ENCODE peak calls at places on chromosomes 1 and 21, in five cellular contexts. T is pancreas; R is thoracic aorta; I is fibroblast of lung; B is CD4-positive, CD25-positive, alpha-beta regulatory T cell. S is an unnamed sample. For H3K4me1 and H3K27me3, the result is how much of the 10 kb centered on the place peaks cover.

GRCh38 chr1:56190975-56191768 is 388.2 kb downstream of the PLPP3 start:
- DNase-seq in B (no peak), T (no peak), I (peak), R (no peak), S (no peak)

GRCh38 chr1:151482017-151482416 is 22.7 kb upstream of the POGZ start:
- DNase-seq in I (no peak), T (no peak), B (no peak), R (no peak), S (no peak)

GRCh38 chr1:9905010-9905409 is 5.1 kb downstream of the CTNNBIP1 start:
- DNase-seq in I (no peak), B (no peak), T (no peak), R (no peak), S (no peak)

GRCh38 chr1:2236695-2237677 is 8.9 kb downstream of the SKI start:
- DNase-seq in B (peak), T (no peak), R (no peak), I (no peak), S (peak)

GRCh38 chr1:62271932-62272728 is 47.1 kb downstream of the KANK4 start:
- DNase-seq in T (no peak), R (no peak), I (no peak), B (peak), S (peak)

GRCh38 chr1:184513421-184513820 is 126.6 kb downstream of the C1orf21 start:
- DNase-seq in R (no peak), B (no peak), T (no peak), I (no peak), S (no peak)

GRCh38 chr21:15732290-15732995 is 2.7 kb downstream of the USP25 start:
- DNase-seq in T (no peak), B (peak), R (no peak), I (peak), S (no peak)

GRCh38 chr1:32250893-32251716 is at the start of gene LCK:
- DNase-seq in I (no peak), T (no peak), R (no peak), B (peak), S (peak)

GRCh38 chr21:19402870-19403269 is 999.3 kb upstream of the TMPRSS15 start:
- DNase-seq in B (no peak), T (no peak), I (no peak), R (no peak), S (no peak)

GRCh38 chr1:42748021-42748420 is 8.0 kb upstream of the CLDN19 start:
- DNase-seq in I (no peak), R (no peak), T (no peak), B (no peak), S (no peak)

GRCh38 chr1:64215576-64215975 is 12.2 kb downstream of the UBE2U start:
- DNase-seq in I (no peak), T (no peak), R (no peak), B (no peak), S (no peak)

GRCh38 chr1:14037101-14037807 is 337.3 kb downstream of the PRDM2 start:
- DNase-seq in I (no peak), R (no peak), T (no peak), B (no peak), S (no peak)

GRCh38 chr1:157099633-157100009 is at the start of gene ETV3L:
- DNase-seq in I (no peak), R (no peak), B (no peak), T (no peak), S (no peak)

GRCh38 chr1:42290130-42290529 is 44.9 kb downstream of the FOXJ3 start:
- DNase-seq in B (no peak), R (no peak), I (no peak), T (no peak), S (no peak)

GRCh38 chr1:85460555-85461088 is 4.3 kb downstream of the DDAH1 start:
- DNase-seq in I (no peak), R (no peak), B (no peak), T (peak), S (no peak)

GRCh38 chr1:187513190-187513589 is 684.4 kb downstream of the PLA2G4A start:
- DNase-seq in I (no peak), B (no peak), R (no peak), T (no peak), S (no peak)

GRCh38 chr1:207519505-207520399 is 23.8 kb downstream of the CR1 start:
- DNase-seq in R (no peak), T (no peak), I (no peak), B (no peak), S (no peak)

GRCh38 chr1:160398823-160399222 is 1.5 kb upstream of the VANGL2 start:
- DNase-seq in B (no peak), R (no peak), T (no peak), I (no peak), S (no peak)

GRCh38 chr1:47758341-47759237 is 238.6 kb downstream of the TRABD2B start:
- DNase-seq in I (peak), B (no peak), R (peak), T (no peak), S (no peak)

GRCh38 chr1:150151291-150152181 is 1.8 kb downstream of the PLEKHO1 start:
- DNase-seq in I (no peak), B (peak), T (no peak), R (no peak), S (peak)

GRCh38 chr1:222732216-222733159 is 4.5 kb upstream of the FAM177B start:
- DNase-seq in T (no peak), B (peak), I (no peak), R (no peak), S (no peak)

GRCh38 chr1:155124503-155125463 is 2.9 kb upstream of the EFNA1 start:
- DNase-seq in R (no peak), I (no peak), B (no peak), T (no peak), S (no peak)

GRCh38 chr1:14876747-14877146 is 276.8 kb upstream of the TMEM51 start:
- DNase-seq in T (no peak), R (no peak), B (no peak), I (no peak), S (no peak)

GRCh38 chr1:227779651-227780050 is 35.8 kb upstream of the PRSS38 start:
- DNase-seq in B (no peak), T (no peak), R (no peak), I (no peak), S (no peak)

GRCh38 chr1:21175670-21176581 is 771 bp downstream of the EIF4G3 start:
- DNase-seq in T (peak), I (no peak), R (no peak), B (peak), S (peak)

GRCh38 chr1:212990276-212990675 is 25.4 kb downstream of the ANGEL2 start:
- DNase-seq in B (no peak), T (no peak), I (no peak), R (no peak), S (no peak)

GRCh38 chr1:93827128-93827527 is 51.9 kb downstream of the DNTTIP2 start:
- DNase-seq in I (no peak), T (no peak), B (no peak), R (no peak), S (no peak)

GRCh38 chr1:55209247-55209646 is 5.9 kb downstream of the USP24 start:
- DNase-seq in T (no peak), R (no peak), I (no peak), B (peak), S (no peak)

GRCh38 chr1:185632659-185633428 is 101.3 kb upstream of the HMCN1 start:
- DNase-seq in B (no peak), R (no peak), I (peak), T (no peak), S (no peak)

GRCh38 chr1:153777648-153778047 is 2.4 kb downstream of the SLC27A3 start:
- DNase-seq in B (no peak), I (no peak), R (peak), T (peak), S (no peak)

GRCh38 chr1:1091344-1092148 is 17.4 kb upstream of the RNF223 start:
- DNase-seq in B (no peak), T (no peak), I (no peak), R (no peak), S (peak)

GRCh38 chr1:191519519-191519918 is 638.7 kb upstream of the RGS18 start:
- DNase-seq in T (no peak), B (no peak), I (no peak), R (no peak), S (no peak)

GRCh38 chr1:32761253-32761877 is 55.8 kb downstream of the YARS1 start:
- DNase-seq in B (no peak), R (no peak), I (peak), T (peak), S (no peak)

GRCh38 chr1:34292472-34292871 is 115.8 kb downstream of the C1orf94 start:
- DNase-seq in I (no peak), T (no peak), R (no peak), B (no peak), S (no peak)

GRCh38 chr1:115665319-115665718 is 23.5 kb downstream of the VANGL1 start:
- DNase-seq in R (no peak), B (no peak), T (peak), I (no peak), S (no peak)

GRCh38 chr1:170685166-170685565 is 21.2 kb downstream of the PRRX1 start:
- DNase-seq in B (no peak), I (peak), R (no peak), T (no peak), S (no peak)

GRCh38 chr21:41321908-41322495 is 5.4 kb downstream of the FAM3B start:
- DNase-seq in I (no peak), B (no peak), T (peak), R (no peak), S (no peak)

GRCh38 chr21:41319273-41319672 is 2.7 kb downstream of the FAM3B start:
- DNase-seq in B (no peak), T (no peak), I (no peak), R (no peak), S (no peak)

GRCh38 chr21:41321211-41321907 is 4.8 kb downstream of the FAM3B start:
- DNase-seq in B (no peak), R (no peak), I (no peak), T (no peak), S (peak)

GRCh38 chr21:41325138-41325537 is 8.5 kb downstream of the FAM3B start:
- DNase-seq in R (no peak), B (no peak), T (no peak), I (no peak), S (no peak)

DNA sequence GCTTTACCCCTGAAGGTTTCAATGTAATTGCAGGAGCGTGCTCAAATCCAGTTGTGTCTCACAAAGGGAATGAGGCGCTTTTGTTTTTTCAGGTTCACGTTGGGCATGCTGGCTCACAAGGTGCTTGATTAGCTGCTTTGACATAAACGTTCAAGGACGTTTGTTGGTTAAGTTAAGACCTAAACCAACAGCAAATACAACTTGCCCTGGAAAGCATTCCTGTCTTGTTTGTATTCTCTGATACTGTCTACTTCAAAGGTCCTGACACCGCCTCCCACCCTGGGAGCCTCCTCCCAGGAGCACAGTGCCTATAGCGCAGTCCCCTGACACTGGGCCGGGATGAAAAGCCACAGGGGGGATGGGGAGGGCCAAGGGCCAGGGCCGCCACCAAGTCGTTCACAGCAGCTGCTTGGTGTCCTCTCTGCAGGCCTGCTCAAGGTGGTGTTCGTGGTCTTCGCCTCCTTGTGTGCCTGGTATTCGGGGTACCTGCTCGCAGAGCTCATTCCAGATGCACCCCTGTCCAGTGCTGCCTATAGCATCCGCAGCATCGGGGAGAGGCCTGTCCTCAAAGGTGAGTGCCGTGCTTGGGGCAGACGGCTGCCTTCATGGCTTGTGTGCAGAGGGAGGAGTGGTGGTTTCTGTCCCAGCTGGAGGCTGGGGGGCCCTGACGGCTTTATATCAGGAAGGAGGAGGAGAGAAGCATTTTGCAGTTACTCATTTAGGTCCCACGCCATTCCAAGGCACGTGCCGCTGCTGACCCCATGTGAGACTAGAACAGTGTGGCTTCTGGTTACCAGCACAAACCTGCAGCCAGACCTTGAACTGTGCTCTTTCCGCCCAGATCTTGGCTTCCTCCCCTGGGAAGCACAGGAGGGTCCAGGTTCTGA is 6.1 kb downstream of the FAM3B start:
- DNase-seq in I (no peak), T (peak), B (no peak), R (no peak), S (no peak)
- H3K4me1 ChIP-seq in I (under half), T (half or more), B (under half), R (under half), S (under half)

DNA sequence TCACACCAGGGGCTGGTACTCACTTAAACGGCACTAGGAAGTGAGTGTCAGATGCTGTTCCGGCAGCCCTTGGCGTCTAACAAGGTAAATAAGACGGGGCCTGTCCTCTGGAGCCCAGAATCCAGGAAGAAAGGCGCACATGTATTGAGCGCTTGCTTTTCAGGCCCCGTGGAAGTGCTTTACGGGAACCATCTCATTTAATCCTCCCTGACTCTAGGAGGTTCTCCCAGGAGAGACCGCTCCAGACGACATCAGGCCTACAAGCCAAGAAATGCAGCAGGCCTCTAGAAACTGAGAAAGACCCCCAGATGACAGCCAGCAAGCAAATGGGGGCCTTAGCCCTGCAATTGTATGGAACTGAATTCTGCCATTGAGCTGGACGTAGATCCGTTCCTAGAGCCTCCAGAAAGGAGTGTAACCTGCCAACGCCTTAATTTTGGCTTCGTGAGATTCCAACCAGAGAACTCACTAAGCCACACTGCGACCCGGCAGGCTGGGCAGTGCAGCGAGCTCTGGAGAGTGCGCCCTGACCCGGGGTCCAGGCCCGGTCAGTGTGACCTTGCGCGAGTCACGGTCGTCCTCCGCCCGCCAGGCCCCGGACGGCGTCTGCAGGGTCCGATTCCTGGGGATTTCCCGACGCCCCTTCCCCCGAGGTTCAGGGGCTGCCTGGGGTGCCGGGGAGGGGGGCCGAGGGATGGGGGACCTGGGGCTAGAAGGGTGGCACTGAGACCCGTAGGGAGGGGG is 532 bp upstream of the MANEAL start:
- DNase-seq in R (no peak), I (no peak), B (no peak), T (no peak), S (no peak)
- H3K27me3 ChIP-seq in R (under half), I (under half), B (under half), T (under half), S (under half)

GRCh38 chr1:100353988-100354387 is 1.7 kb downstream of the CDC14A start:
- DNase-seq in I (no peak), R (no peak), B (peak), T (no peak), S (no peak)
- H3K27ac ChIP-seq in I (no peak), R (no peak), B (peak), T (no peak), S (peak)

DNA sequence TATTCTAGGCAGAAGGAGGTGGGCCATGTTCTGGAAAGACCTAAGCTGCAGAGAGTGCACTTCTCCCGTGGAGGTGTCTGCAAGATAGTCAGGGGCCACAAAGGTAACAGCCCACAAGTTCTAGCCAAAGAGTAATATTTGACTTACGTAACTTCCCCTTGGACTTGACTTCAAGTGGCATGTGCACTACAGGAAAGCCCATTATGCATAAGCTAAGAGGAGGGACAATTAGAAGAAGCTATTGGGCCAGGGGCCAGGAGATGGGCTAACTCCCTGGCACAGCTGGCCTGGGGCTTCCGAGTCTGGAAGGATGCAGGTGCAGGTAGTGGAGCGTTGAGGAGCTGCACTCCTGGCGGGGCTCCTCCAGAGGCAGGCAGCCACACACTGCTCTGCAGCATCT is 58.3 kb downstream of the ERG start:
- DNase-seq in I (no peak), T (no peak), B (no peak), R (no peak), S (no peak)
- H3K4me1 ChIP-seq in I (under half), T (under half), B (under half), R (half or more), S (under half)

DNA sequence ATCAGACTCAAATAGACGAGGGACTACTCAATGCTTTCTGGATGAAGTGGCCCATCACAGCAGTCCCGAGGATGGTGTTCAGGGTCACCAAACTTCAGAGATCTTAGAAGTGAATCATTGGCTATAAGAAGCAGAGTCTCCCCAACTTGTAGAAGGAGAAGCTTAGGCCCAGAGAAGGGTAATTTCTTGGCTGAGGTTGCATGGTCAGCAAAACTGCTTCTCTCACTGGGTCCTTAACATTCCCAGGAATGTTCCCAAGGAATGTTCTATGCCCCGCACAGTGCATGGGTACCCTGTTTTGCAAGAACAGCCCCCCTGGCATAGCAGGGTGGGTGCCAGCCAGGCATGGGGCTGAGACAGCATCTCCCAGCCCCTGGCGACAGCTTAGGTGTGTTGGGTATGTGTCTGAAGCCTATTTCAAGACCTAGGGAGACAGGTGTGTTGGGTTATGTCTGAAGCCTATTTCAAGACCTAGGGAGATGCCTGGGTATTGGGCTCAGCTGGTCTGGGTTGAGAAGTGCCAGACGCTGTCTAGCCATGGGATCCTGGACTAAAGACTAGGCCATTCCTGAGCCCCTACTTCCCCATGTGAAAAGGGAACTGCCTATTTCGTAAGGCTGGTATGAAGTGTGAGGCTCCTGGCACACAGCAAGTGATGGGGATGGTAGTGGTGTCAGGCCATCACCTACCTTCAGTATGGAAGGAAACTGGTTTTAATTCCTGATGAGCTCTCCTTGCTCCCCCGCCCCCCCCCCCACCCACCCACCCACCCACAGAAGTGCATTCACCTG is 26.1 kb downstream of the PADI6 start:
- DNase-seq in I (no peak), B (no peak), R (no peak), T (no peak), S (no peak)
- H3K27me3 ChIP-seq in I (under half), B (under half), R (under half), T (under half), S (under half)

DNA sequence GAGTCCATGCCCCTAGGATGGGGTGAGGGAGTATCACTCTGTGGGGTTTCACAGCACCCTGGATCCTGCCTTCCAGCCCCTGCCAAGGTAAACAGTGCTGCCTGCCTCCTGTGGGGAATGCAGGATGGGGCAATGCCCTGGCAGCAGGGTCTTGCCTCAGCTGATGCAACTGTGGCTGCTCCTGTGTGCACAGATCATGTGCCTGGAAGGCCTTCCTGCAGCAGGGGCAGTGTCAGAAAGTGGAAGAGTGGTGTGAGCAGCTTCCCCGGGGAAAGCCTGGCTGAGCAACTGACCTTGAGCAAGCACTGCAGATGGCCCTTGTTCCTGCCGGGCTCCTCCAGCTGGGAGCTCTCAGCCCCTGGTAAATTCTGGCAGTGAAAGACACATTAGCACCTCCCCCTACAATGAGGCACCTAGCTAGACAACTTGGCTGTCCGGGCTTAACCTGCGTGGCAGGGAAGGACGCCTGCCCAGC is 9.9 kb downstream of the TOR3A start:
- DNase-seq in T (peak), B (no peak), R (no peak), I (peak), S (no peak)
- H3K27ac ChIP-seq in T (peak), B (no peak), R (peak), I (peak), S (no peak)

DNA sequence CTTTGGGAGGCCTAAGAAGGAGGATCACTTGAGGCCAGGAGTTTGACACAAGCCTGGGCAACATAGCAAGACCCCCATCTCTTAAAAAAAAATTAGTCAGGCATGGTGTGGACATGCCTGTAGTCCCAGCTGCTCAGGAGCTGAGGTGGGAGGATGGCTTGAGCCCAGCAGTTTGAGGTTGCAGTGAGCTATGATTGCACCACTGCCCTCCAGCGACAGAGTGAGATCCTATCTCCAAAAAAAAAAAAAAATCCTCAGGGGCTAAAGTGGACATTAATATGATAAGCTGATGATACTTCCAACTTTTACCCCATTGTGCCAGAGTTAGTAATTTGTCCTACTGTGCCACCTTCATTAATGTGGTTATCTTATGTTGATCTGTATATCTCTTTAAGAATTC is 327.8 kb upstream of the FMN2 start:
- DNase-seq in I (no peak), B (no peak), T (no peak), R (no peak), S (no peak)
- H3K4me1 ChIP-seq in I (under half), B (under half), T (under half), R (under half), S (under half)